ENCODE peak calls at places on chromosome 10, in seven cellular contexts. V, Z, T, L, C, M and U are unnamed samples.

GRCh38 chr10:72243822-72244437 is 27.9 kb upstream of the ASCC1 start:
- DNase-seq in L (peak; percentile 36), T (peak; percentile 68), M (peak; percentile 68), C (no peak), Z (peak; percentile 83), V (peak; percentile 65), U (no peak)

GRCh38 chr10:122062831-122063674 is 74.1 kb downstream of the TACC2 start:
- DNase-seq in T (peak; percentile 85), L (peak; percentile 96), C (peak; percentile 87), Z (peak; percentile 91), M (peak; percentile 90), V (peak; percentile 88), U (no peak)

GRCh38 chr10:9800011-9800410 is 1217.7 kb upstream of the CELF2 start:
- DNase-seq in Z (no peak), V (no peak), M (no peak), C (no peak), L (no peak), T (no peak), U (no peak)

GRCh38 chr10:63977329-63977923 is 456.2 kb downstream of the REEP3 start:
- DNase-seq in V (peak; percentile 55), L (peak; percentile 45), C (no peak), M (peak; percentile 79), T (no peak), Z (no peak), U (peak; percentile 61)

GRCh38 chr10:112223725-112224124 is 40.2 kb upstream of the GPAM start:
- DNase-seq in C (no peak), V (no peak), T (no peak), M (no peak), Z (no peak), L (no peak), U (no peak)

GRCh38 chr10:36336315-36336714 is 694.2 kb upstream of the FZD8 start:
- DNase-seq in T (no peak), Z (no peak), M (no peak), C (no peak), V (no peak), L (no peak), U (no peak)

GRCh38 chr10:129090618-129091366 is 376.2 kb upstream of the MGMT start:
- DNase-seq in C (no peak), V (no peak), M (no peak), Z (no peak), L (no peak), T (no peak), U (no peak)

GRCh38 chr10:12394236-12395033 is 45.1 kb downstream of the CAMK1D start:
- DNase-seq in L (no peak), Z (no peak), C (no peak), V (no peak), M (peak; percentile 69), T (no peak), U (no peak)

GRCh38 chr10:119652361-119652760 is 1.2 kb downstream of the BAG3 start:
- DNase-seq in M (peak; percentile 57), C (no peak), L (peak; percentile 58), T (no peak), V (peak; percentile 54), Z (no peak), U (no peak)

GRCh38 chr10:74837750-74838149 is 11.3 kb downstream of the KAT6B start:
- DNase-seq in T (no peak), Z (no peak), C (no peak), V (no peak), M (no peak), L (no peak), U (peak; percentile 34)

GRCh38 chr10:97411411-97411810 is 10.3 kb upstream of the RRP12 start:
- DNase-seq in Z (no peak), T (no peak), L (no peak), V (no peak), C (no peak), M (no peak), U (no peak)

GRCh38 chr10:66238343-66238742 is 687.5 kb upstream of the LRRTM3 start:
- DNase-seq in M (peak; percentile 88), L (no peak), V (no peak), C (no peak), T (no peak), Z (no peak), U (no peak)

GRCh38 chr10:66246177-66246576 is 679.7 kb upstream of the LRRTM3 start:
- DNase-seq in C (no peak), Z (no peak), V (no peak), T (no peak), M (no peak), L (no peak), U (no peak)

GRCh38 chr10:66239062-66239461 is 686.8 kb upstream of the LRRTM3 start:
- DNase-seq in T (no peak), L (no peak), V (no peak), Z (no peak), M (no peak), C (no peak), U (no peak)

GRCh38 chr10:66244953-66245352 is 680.9 kb upstream of the LRRTM3 start:
- DNase-seq in L (no peak), Z (no peak), V (no peak), M (no peak), T (no peak), C (no peak), U (no peak)

GRCh38 chr10:66242885-66243284 is 683.0 kb upstream of the LRRTM3 start:
- DNase-seq in V (no peak), T (no peak), C (no peak), M (no peak), L (no peak), Z (no peak), U (no peak)
- H3K4me3 ChIP-seq in V (no peak overlapping the region), T (no peak overlapping the region), C (no peak overlapping the region), M (no peak overlapping the region), L (no peak overlapping the region), Z (no peak overlapping the region), U (no peak overlapping the region)

GRCh38 chr10:73639286-73639685 is 2.0 kb downstream of the MYOZ1 start:
- DNase-seq in L (no peak), Z (no peak), M (no peak), C (no peak), T (no peak), V (no peak), U (no peak)
- H3K4me3 ChIP-seq in L (no peak overlapping the region), Z (no peak overlapping the region), M (no peak overlapping the region), C (no peak overlapping the region), T (no peak overlapping the region), V (no peak overlapping the region), U (no peak overlapping the region)

DNA sequence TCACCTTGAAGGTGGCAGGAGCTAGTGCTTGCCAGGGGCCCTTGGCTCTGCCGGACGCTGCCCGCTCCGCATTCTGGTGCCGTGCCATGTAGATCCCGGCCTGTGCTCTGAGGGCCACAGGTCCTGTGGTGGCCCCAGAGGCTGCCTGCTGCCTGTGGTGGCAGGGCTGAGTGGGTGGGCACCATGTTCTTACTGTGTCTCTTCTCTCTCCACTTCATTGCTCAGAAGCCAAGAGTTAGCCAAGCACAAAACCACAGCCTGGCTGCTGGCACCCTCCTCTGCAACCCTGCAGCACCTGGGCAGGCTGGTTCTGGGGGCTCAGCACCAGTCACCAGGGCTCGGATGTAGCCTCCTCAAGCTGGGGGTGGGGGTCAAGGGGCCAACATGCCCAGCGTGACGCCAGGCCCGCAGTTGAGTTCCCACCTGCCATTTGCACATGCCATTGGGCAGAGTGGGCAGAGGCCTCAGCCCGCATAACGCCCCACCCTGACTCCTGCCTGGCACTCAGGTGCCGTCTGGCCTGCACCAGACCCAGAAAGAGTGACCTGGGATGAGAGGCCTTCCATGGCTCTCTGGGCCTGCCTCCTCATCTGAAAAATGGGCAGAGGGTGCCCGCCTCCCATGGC is 16.3 kb downstream of the ZMIZ1 start:
- DNase-seq in T (no peak), V (no peak), C (no peak), M (no peak), L (no peak), Z (no peak), U (no peak)
- H3K4me3 ChIP-seq in T (no peak overlapping the region), V (no peak overlapping the region), C (no peak overlapping the region), M (no peak overlapping the region), L (no peak overlapping the region), Z (no peak overlapping the region), U (no peak overlapping the region)

DNA sequence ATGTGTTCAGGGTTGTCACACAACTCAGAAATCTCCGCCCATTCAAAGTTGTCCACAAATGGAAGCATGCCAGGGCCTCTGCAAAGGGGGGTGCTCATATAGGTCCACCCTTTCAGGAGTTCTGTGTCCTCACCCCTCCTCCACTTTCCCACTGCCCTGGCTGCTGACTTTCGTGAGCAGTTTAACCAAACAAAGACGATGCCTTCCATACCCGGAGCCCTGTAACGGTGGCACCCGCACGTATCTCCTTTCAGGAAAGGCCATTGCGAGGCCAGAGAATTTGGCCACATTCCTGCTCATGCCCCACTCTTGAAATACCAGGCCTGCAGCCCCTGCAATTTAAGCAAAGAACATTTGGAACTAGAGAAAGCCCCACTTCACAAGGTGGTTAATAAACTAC is 1.4 kb downstream of the CPXM2 start:
- DNase-seq in C (no peak), T (no peak), M (no peak), Z (no peak), L (no peak), V (no peak), U (no peak)
- H3K4me3 ChIP-seq in C (no peak overlapping the region), T (peak overlapping the region; percentile 54), M (no peak overlapping the region), Z (peak overlapping the region; percentile 40), L (no peak overlapping the region), V (peak overlapping the region; percentile 54), U (no peak overlapping the region)

DNA sequence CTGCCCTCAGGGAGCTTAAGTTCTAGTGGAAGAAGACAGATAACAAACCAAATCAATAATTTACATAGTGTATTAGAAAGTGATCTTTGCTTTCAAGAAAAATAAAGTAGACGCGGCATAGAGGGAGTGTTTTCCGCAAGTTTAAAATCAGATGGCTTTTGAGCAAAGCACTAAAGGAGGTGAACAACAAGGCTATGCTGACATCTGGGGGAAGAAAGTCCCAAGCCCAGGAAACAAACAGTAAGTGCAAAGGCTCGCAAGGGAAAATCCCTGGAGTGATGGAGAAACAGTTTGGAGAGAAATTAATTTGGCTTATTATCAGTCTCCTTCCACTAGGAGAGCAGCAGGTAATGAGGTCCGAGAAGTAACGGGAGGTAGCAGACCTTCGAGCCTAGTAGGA is 1.9 kb upstream of the CNNM2 start:
- DNase-seq in M (no peak), L (no peak), Z (no peak), T (no peak), C (no peak), V (no peak), U (no peak)
- H3K4me3 ChIP-seq in M (no peak overlapping the region), L (no peak overlapping the region), Z (no peak overlapping the region), T (no peak overlapping the region), C (no peak overlapping the region), V (no peak overlapping the region), U (peak overlapping the region; percentile 77)

DNA sequence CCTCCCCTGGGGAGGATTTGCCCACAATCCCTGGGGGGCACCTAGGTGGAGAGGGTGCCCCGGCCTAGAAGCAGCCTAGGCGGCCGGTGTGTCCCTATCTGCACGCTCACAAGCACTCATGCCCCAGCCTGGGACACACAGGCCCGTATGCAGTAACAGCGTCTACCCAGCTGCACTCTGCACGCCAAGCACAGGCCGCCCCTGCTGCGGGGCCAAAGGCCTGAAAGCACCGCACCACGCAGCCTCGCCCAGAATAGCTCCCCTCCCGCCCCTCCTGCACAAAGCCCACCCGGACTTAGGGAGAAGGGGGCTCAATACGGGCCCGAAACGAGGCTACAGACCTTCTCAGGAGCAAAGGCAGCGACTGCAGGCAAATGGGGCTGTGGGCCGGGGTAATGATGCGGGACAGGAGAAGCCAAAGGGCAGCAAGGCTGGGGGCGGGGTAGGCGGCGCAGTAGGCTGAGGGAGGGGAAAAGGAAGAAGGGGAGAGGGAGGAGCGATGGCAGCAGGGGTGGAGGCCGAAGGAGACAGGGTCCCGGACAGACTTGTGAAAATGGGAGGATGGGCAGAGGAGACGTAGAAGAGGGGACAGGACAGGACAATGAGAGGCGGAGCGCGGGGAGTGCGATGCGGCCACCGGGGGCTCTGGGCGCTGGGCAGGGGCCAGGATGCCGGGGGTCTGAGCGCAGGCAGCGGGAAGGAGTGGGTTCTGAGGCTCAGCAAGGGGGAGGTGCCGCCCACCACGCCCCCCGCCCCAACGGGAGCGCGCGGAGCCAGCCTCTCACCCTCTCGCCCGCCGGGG is 544 bp downstream of the GPRIN2 start:
- DNase-seq in M (no peak), L (no peak), T (peak; percentile 19), Z (no peak), V (peak; percentile 33), C (peak; percentile 88), U (peak; percentile 17)
- H3K4me3 ChIP-seq in M (peak overlapping the region; percentile 68), L (peak overlapping the region; percentile 22), T (peak overlapping the region; percentile 59), Z (peak overlapping the region; percentile 15), V (peak overlapping the region; percentile 43), C (peak overlapping the region; percentile 54), U (peak overlapping the region; percentile 17)